ENCODE peak calls at places on chromosomes 11 and 22, in six cellular contexts. C is mesothelial cell of epicardium; Q is CD4-positive, alpha-beta T cell; K is left ventricle myocardium inferior; E is bronchial epithelial cell; L is Calu3. X is an unnamed sample.

GRCh38 chr22:24772493-24773220 is 1.9 kb downstream of the PIWIL3 start:
- DNase-seq in K (no peak), C (no peak), Q (no peak), E (peak; percentile 20), L (peak; percentile 31), X (peak; percentile 37)

GRCh38 chr11:132490976-132491375 is 1041.3 kb downstream of the OPCML start:
- DNase-seq in E (peak; percentile 62), C (no peak), K (no peak), L (no peak), Q (no peak), X (no peak)

GRCh38 chr11:679271-680207 is 15.5 kb downstream of the DEAF1 start:
- DNase-seq in E (no peak), K (no peak), C (no peak), L (no peak), Q (no peak), X (no peak)

GRCh38 chr22:46767249-46767985 is 5.0 kb downstream of the TBC1D22A start:
- DNase-seq in C (no peak), E (no peak), K (no peak), L (no peak), Q (no peak), X (no peak)

GRCh38 chr11:10493041-10493663 is 38.1 kb downstream of the AMPD3 start:
- DNase-seq in E (no peak), L (no peak), C (no peak), Q (no peak), K (no peak), X (no peak)

GRCh38 chr11:10930961-10931760 is 73.3 kb upstream of the ZBED5 start:
- DNase-seq in K (peak; percentile 74), L (peak; percentile 54), Q (peak; percentile 3), E (peak; percentile 47), C (peak; percentile 57), X (peak; percentile 57)

GRCh38 chr11:78039919-78040671 is 17.0 kb upstream of the KCTD14 start:
- DNase-seq in K (peak; percentile 67), L (peak; percentile 79), C (peak; percentile 44), Q (no peak), E (peak; percentile 89), X (peak; percentile 92)

GRCh38 chr11:63841554-63841953 is 2.6 kb downstream of the MARK2 start:
- DNase-seq in E (peak; percentile 69), L (peak; percentile 52), C (no peak), K (no peak), Q (no peak), X (peak; percentile 46)

GRCh38 chr11:16226245-16226644 is 130.1 kb downstream of the SOX6 start:
- DNase-seq in E (peak; percentile 77), K (peak; percentile 52), C (no peak), L (peak; percentile 76), Q (no peak), X (peak; percentile 63)

GRCh38 chr11:64531906-64532312 is 59.1 kb upstream of the SLC22A12 start:
- DNase-seq in K (no peak), Q (no peak), E (no peak), C (no peak), L (no peak), X (no peak)

GRCh38 chr11:25766332-25767015 is 565.5 kb upstream of the ANO3 start:
- DNase-seq in Q (no peak), L (no peak), C (no peak), K (no peak), E (peak; percentile 45), X (no peak)

GRCh38 chr11:22670803-22671202 is 4.4 kb downstream of the GAS2 start:
- DNase-seq in K (no peak), L (no peak), Q (no peak), C (no peak), E (peak; percentile 55), X (peak; percentile 25)

GRCh38 chr11:22668005-22668796 is 1.8 kb downstream of the GAS2 start:
- DNase-seq in L (no peak), K (no peak), C (no peak), Q (no peak), E (no peak), X (no peak)

GRCh38 chr11:22666320-22666699 is at the start of gene GAS2:
- DNase-seq in L (no peak), K (no peak), C (no peak), E (no peak), Q (no peak), X (no peak)

GRCh38 chr11:22669368-22669767 is 3.0 kb downstream of the GAS2 start:
- DNase-seq in Q (no peak), E (no peak), L (no peak), K (no peak), C (no peak), X (no peak)

GRCh38 chr11:22666700-22667439 is 459 bp downstream of the GAS2 start:
- DNase-seq in K (peak; percentile 60), E (no peak), C (peak; percentile 40), Q (no peak), L (peak; percentile 69), X (no peak)
- TF ChIP-seq CTCF in K (peak; percentile 44), E (no peak), C (no peak), Q (no peak), L (no peak), X (no peak)

GRCh38 chr11:45913514-45913913 is 4.2 kb downstream of the PEX16 start:
- DNase-seq in L (no peak), Q (no peak), E (no peak), C (no peak), K (no peak), X (no peak)
- TF ChIP-seq CTCF in L (no peak), Q (no peak), E (no peak), C (no peak), K (no peak), X (no peak)

GRCh38 chr11:44760917-44761545 is 34.3 kb downstream of the TSPAN18 start:
- DNase-seq in Q (no peak), K (no peak), E (peak; percentile 88), C (no peak), L (peak; percentile 43), X (peak; percentile 77)
- TF ChIP-seq CTCF in Q (no peak), K (peak; percentile 22), E (no peak), C (no peak), L (no peak), X (no peak)

GRCh38 chr11:43880640-43881159 is at the start of gene ALKBH3:
- DNase-seq in K (peak; percentile 92), E (peak; percentile 70), C (peak; percentile 74), L (peak; percentile 91), Q (peak; percentile 88), X (peak; percentile 91)

GRCh38 chr11:43874738-43875137 is 5.9 kb upstream of the ALKBH3 start:
- DNase-seq in K (no peak), C (no peak), E (no peak), L (no peak), Q (no peak), X (no peak)

GRCh38 chr11:43879789-43880639 is 617 bp upstream of the ALKBH3 start:
- DNase-seq in E (no peak), K (no peak), Q (no peak), L (no peak), C (no peak), X (no peak)
- TF ChIP-seq CTCF in E (no peak), K (no peak), Q (no peak), L (no peak), C (no peak), X (no peak)

GRCh38 chr11:14235701-14236100 is 123.3 kb downstream of the RRAS2 start:
- DNase-seq in L (no peak), C (no peak), K (no peak), Q (no peak), E (no peak), X (no peak)

GRCh38 chr11:14234446-14234845 is 124.5 kb downstream of the RRAS2 start:
- DNase-seq in Q (no peak), C (no peak), E (no peak), K (peak; percentile 23), L (no peak), X (no peak)

GRCh38 chr11:14230407-14230806 is 128.6 kb downstream of the RRAS2 start:
- DNase-seq in Q (no peak), K (no peak), E (no peak), L (no peak), C (no peak), X (no peak)

GRCh38 chr11:14229472-14229871 is 129.5 kb downstream of the RRAS2 start:
- DNase-seq in K (no peak), E (no peak), Q (no peak), C (no peak), L (no peak), X (no peak)

GRCh38 chr11:14232652-14233051 is 126.3 kb downstream of the RRAS2 start:
- DNase-seq in Q (no peak), K (no peak), E (no peak), L (peak; percentile 19), C (no peak), X (no peak)
- TF ChIP-seq CTCF in Q (no peak), K (peak; percentile 45), E (peak; percentile 28), L (peak; percentile 53), C (no peak), X (no peak)

GRCh38 chr11:76677010-76677771 is 6.6 kb upstream of the LRRC32 start:
- DNase-seq in Q (no peak), E (no peak), C (no peak), K (no peak), L (no peak), X (no peak)

GRCh38 chr11:76671626-76672309 is 1.2 kb upstream of the LRRC32 start:
- DNase-seq in L (no peak), C (no peak), Q (no peak), E (no peak), K (no peak), X (no peak)

GRCh38 chr11:76673164-76674142 is 2.9 kb upstream of the LRRC32 start:
- DNase-seq in K (no peak), L (no peak), Q (no peak), E (no peak), C (no peak), X (no peak)

GRCh38 chr11:76672431-76673163 is 2.0 kb upstream of the LRRC32 start:
- DNase-seq in E (no peak), K (no peak), Q (no peak), L (no peak), C (no peak), X (no peak)

DNA sequence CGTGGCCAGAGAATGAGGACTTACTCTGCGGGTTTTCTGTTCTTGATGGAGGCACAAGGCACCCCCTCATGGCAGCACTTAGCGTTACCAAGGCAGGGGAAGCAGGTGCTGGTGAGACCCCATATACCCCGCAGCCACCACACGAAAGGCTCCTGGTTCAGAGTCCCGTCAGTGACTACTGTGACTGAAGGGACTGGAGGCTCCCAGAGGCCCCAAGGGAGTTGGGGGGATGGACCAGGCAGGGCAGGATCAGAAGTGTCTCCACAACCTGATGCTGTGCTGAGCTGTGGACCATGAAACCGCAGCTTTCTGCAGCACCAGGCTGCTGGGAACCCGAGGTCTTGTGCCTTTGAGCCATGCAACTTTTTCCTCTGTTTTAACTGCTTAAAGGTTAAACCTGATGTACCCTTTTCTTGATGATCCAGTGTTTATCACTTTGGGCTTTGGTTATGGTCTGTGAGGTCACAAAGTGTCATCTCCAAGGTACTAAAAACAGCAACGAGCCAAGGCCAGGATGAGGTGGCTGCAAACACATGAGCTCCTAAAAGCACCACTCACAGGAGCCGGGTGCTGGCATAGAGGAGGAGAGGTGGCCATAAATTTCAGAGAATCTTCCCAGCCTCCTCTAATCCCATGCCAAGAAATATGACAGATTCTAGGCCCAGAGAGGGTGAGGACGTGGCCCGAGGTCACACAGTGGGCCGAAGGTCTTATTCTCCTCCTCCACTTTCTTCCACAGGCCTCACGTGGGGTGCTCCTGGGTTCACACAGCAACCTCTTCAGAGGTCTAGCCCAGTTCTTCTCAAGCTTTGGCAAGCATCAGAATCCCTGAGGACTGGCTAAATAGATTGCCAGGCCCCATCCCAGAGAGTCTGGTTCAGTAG is 4.2 kb upstream of the LRRC32 start:
- DNase-seq in E (no peak), C (no peak), K (no peak), Q (no peak), L (no peak), X (no peak)
- TF ChIP-seq CTCF in E (no peak), C (no peak), K (no peak), Q (no peak), L (no peak), X (no peak)

GRCh38 chr11:122633219-122633829 is 22.2 kb upstream of the UBASH3B start:
- DNase-seq in K (peak; percentile 16), Q (no peak), E (peak; percentile 58), C (no peak), L (peak; percentile 20), X (peak; percentile 69)
- TF ChIP-seq CTCF in K (peak; percentile 65), Q (peak; percentile 68), E (peak; percentile 44), C (no peak), L (peak; percentile 15), X (peak; percentile 72)

X was measured in MCF 10A.